ENCODE peak calls at places on chromosomes 5 and 9, in five cellular contexts. Z, L, U, F and K are unnamed samples.

GRCh38 chr5:50300878-50301277 is 140.2 kb downstream of the EMB start:
- DNase-seq in L (no peak), U (no peak), Z (no peak), F (no peak), K (no peak)

GRCh38 chr9:119365291-119366027 is 3.8 kb downstream of the BRINP1 start:
- DNase-seq in L (peak), Z (peak), U (peak), F (peak), K (peak)

GRCh38 chr9:129467739-129468666 is 152.9 kb downstream of the C9orf50 start:
- DNase-seq in F (no peak), L (no peak), Z (no peak), U (no peak), K (no peak)

GRCh38 chr5:54229041-54229780 is 81.2 kb downstream of the ARL15 start:
- DNase-seq in U (peak), L (peak), F (peak), Z (peak), K (peak)

GRCh38 chr5:112548246-112548982 is 129.3 kb upstream of the EPB41L4A start:
- DNase-seq in L (peak), Z (no peak), U (no peak), F (no peak), K (no peak)

GRCh38 chr5:40832345-40832744 is 2.7 kb downstream of the RPL37 start:
- DNase-seq in U (no peak), L (no peak), F (no peak), Z (no peak), K (no peak)

GRCh38 chr9:37923121-37923795 is 19.3 kb upstream of the SLC25A51 start:
- DNase-seq in U (no peak), L (no peak), Z (peak), F (no peak), K (no peak)

GRCh38 chr5:40778133-40778532 is 20.0 kb downstream of the PRKAA1 start:
- DNase-seq in Z (no peak), F (no peak), L (no peak), U (no peak), K (no peak)

GRCh38 chr9:20271107-20271506 is 351.2 kb downstream of the MLLT3 start:
- DNase-seq in L (no peak), F (no peak), Z (peak), U (no peak), K (no peak)

GRCh38 chr5:103938151-103938671 is 375.6 kb upstream of the NUDT12 start:
- DNase-seq in F (no peak), U (no peak), L (no peak), Z (no peak), K (no peak)

GRCh38 chr9:76200730-76201129 is 193.5 kb downstream of the RFK start:
- DNase-seq in Z (no peak), F (no peak), U (no peak), L (no peak), K (no peak)

GRCh38 chr5:107436276-107436675 is 234.5 kb downstream of the EFNA5 start:
- DNase-seq in U (no peak), F (no peak), Z (no peak), L (no peak), K (no peak)

GRCh38 chr9:134551657-134552348 is 89.8 kb upstream of the COL5A1 start:
- DNase-seq in F (peak), U (no peak), L (peak), Z (no peak), K (no peak)

GRCh38 chr9:89740722-89741121 is 135.9 kb downstream of the GADD45G start:
- DNase-seq in Z (no peak), L (no peak), U (no peak), F (no peak), K (no peak)

GRCh38 chr5:88486466-88486865 is 217.8 kb upstream of the TMEM161B start:
- DNase-seq in L (no peak), U (no peak), Z (no peak), F (no peak), K (no peak)

GRCh38 chr5:350355-350754 is 28.8 kb downstream of the AHRR start:
- DNase-seq in F (no peak), L (no peak), U (peak), Z (peak), K (no peak)

GRCh38 chr9:129823163-129823933 is 588 bp downstream of the TOR1A start:
- DNase-seq in U (no peak), Z (peak), F (peak), L (peak), K (no peak)

GRCh38 chr5:5229405-5229804 is 89.3 kb downstream of the ADAMTS16 start:
- DNase-seq in U (no peak), L (no peak), Z (no peak), F (no peak), K (no peak)

GRCh38 chr9:27471789-27472585 is 52.1 kb upstream of the IFNK start:
- DNase-seq in Z (no peak), F (no peak), U (no peak), L (no peak), K (no peak)

GRCh38 chr5:7330141-7330712 is 65.7 kb upstream of the ADCY2 start:
- DNase-seq in F (no peak), Z (no peak), U (no peak), L (no peak), K (no peak)

GRCh38 chr9:4873066-4873465 is 80.3 kb downstream of the RCL1 start:
- DNase-seq in F (no peak), L (no peak), Z (no peak), U (no peak), K (no peak)

GRCh38 chr5:7902993-7903625 is 34.2 kb downstream of the MTRR start:
- DNase-seq in U (no peak), Z (no peak), F (no peak), L (no peak), K (no peak)

DNA sequence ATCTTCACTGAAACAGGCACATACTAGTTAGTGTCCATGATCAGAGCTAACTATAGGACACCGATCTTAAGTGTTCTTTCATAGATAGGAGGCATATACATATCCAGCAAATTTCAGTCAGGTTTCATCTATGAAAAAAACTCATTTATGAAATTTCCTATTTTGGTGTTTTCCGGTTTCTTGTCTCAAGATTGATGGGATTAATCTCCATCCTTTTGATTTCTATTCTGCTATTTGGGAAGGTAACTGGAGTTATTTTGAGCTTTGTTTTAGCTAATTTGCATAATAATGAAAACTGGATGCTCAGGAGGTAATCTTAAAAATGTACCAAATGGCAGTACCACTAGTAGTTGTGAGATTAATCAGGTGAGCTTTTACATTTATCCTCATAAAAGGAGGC is 62.1 kb downstream of the BASP1 start:
- DNase-seq in F (no peak), U (no peak), Z (no peak), L (no peak), K (no peak)
- H3K4me2 ChIP-seq in F (no peak), U (no peak), Z (no peak), L (no peak), K (no peak)

GRCh38 chr5:141343242-141343952 is at the start of gene PCDHGA3:
- DNase-seq in U (no peak), L (peak), F (no peak), Z (no peak), K (no peak)
- H3K4me3 ChIP-seq in U (no peak), L (no peak), F (no peak), Z (no peak), K (no peak)

GRCh38 chr9:110626109-110626829 is 42.3 kb upstream of the MUSK start:
- DNase-seq in L (peak), U (no peak), F (no peak), Z (no peak), K (no peak)
- H3K4me2 ChIP-seq in L (no peak), U (no peak), F (no peak), Z (no peak), K (no peak)

GRCh38 chr9:36594228-36594627 is 21.5 kb downstream of the MELK start:
- DNase-seq in L (no peak), F (no peak), Z (no peak), U (no peak), K (no peak)

GRCh38 chr9:36598281-36598680 is 25.6 kb downstream of the MELK start:
- DNase-seq in F (no peak), L (no peak), Z (no peak), U (no peak), K (no peak)

GRCh38 chr9:36592801-36593583 is 20.3 kb downstream of the MELK start:
- DNase-seq in U (no peak), Z (no peak), L (peak), F (no peak), K (no peak)

GRCh38 chr9:36603006-36603405 is 30.3 kb downstream of the MELK start:
- DNase-seq in L (no peak), U (no peak), F (no peak), Z (no peak), K (no peak)

DNA sequence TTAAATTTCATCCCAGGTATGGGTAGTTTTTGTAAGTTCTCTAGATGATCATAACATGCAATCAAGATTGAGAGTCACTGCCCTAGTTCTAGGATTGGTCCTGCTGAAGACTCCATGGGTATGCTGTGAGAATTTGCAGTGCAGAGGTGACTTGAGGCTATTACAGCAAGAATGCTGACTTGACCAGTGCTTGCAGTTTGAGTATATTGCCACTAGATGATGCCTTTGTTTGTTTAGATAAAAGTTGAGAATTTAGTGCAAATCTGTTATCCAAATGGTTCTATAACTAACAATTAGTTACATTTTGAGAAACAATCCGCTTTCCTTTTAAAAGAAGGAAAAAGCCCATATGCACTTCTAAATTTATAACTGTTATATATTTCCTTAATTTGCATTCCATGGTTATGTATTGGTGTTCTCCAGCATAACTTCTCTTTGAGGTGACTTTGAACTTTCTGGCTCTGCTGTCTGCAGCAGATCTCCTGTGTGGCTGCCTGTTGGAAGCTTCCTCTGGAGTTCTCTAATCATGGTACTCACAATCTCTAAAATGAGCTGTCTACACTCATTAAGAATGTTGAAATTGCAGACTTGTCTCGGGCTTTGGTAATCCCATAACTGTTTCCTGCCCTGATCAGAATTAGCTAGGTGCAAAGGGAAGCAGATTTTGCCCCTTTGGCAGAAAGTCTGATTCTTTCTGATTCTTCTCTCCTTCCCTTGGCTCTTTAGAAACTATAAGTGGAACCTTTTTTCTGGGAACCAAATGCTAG is 24.9 kb downstream of the MELK start:
- DNase-seq in Z (peak), F (peak), L (peak), U (peak), K (no peak)
- H3K4me3 ChIP-seq in Z (no peak), F (no peak), L (no peak), U (no peak), K (no peak)

GRCh38 chr5:90301248-90301647 is 108.3 kb downstream of the CETN3 start:
- DNase-seq in L (no peak), F (no peak), Z (no peak), U (no peak), K (no peak)
- H3K4me2 ChIP-seq in L (no peak), F (no peak), Z (no peak), U (no peak), K (no peak)

GRCh38 chr9:123041498-123041897 is 8.0 kb downstream of the GPR21 start:
- DNase-seq in Z (no peak), L (no peak), F (no peak), U (no peak), K (no peak)

GRCh38 chr9:123036886-123037540 is 3.5 kb downstream of the GPR21 start:
- DNase-seq in U (no peak), L (no peak), F (no peak), Z (no peak), K (no peak)

GRCh38 chr9:123043081-123043939 is 9.8 kb downstream of the GPR21 start:
- DNase-seq in L (peak), U (no peak), Z (no peak), F (no peak), K (no peak)

GRCh38 chr9:123034881-123035465 is 1.5 kb downstream of the GPR21 start:
- DNase-seq in U (no peak), L (no peak), Z (no peak), F (no peak), K (no peak)

DNA sequence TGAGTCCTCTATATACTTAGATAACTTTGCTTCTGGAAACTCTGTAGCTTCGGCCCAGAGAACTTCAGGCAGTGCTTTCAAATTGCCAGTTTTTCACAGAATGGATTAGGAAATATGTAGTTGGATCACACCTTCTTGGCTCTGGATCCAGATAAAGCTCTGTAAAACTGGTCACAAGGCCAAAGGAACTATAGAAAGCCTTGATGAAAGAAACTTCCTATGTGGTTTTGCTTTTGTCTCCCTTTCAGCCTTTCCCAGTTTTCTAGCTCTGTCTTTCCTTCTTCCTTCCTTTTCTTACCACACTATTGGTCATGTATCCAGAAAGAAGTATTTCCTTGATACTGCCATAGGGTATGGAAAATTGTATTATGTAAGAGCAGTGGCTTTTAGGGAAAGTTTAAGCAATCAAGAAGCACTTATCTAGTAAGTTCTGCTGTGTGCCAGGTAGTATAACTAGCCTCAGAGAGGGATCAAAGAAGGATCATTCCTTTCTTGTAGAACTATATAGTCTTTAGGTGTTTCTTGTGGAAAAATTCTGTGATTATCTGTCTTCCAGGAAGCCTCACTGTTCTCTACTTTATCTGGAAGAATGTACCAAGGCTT is 6.3 kb downstream of the GPR21 start:
- DNase-seq in Z (no peak), F (no peak), U (no peak), L (peak), K (no peak)
- H3K4me3 ChIP-seq in Z (no peak), F (no peak), U (no peak), L (no peak), K (no peak)

DNA sequence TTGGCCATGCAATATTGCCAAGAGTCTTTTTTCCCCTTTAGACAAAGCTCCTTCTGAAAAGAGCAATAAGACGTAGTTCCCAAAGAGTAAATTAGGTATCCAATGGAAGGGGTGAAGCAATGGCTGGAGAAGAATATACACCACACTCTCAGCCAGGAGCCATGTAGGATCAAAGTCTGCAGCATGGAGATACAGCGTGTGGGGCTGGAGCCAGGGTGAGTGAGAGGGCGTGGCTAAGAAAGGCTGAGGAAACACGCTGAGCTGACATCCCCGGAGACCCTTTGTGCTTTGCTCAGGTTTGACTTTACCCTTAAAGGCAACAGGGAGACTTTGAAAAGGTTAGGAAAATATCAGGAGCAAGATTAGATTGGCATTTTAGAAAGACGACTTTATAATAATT is 87.1 kb upstream of the ELL2 start:
- DNase-seq in L (no peak), Z (no peak), U (no peak), F (no peak), K (no peak)
- H3K4me2 ChIP-seq in L (no peak), Z (no peak), U (no peak), F (no peak), K (no peak)

DNA sequence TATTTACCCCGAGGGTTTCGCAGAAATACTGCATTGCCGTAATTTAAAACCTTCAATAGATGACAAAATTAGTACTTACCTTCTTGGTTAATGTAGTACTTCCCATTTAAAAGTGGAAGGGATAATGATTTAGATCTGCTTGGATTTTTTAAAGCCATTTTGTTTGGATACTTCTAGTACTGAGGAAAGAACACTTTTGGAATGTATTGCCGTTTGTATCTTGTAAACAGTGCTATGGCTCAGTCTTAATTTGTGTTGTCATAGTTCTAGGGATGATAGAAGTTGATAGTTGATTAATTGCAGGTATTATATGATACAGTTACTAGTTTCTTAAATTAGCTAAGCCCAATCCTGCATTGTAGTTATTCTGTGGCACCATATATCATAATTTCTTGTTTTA is 33.1 kb downstream of the TNPO1 start:
- DNase-seq in Z (no peak), L (no peak), U (no peak), F (no peak), K (no peak)
- H3K4me3 ChIP-seq in Z (peak), L (peak), U (peak), F (peak), K (no peak)

GRCh38 chr5:160471761-160472160 is 50.1 kb downstream of the PTTG1 start:
- DNase-seq in L (no peak), Z (no peak), F (no peak), U (no peak), K (no peak)
- H3K4me2 ChIP-seq in L (peak), Z (no peak), F (no peak), U (peak), K (no peak)

DNA sequence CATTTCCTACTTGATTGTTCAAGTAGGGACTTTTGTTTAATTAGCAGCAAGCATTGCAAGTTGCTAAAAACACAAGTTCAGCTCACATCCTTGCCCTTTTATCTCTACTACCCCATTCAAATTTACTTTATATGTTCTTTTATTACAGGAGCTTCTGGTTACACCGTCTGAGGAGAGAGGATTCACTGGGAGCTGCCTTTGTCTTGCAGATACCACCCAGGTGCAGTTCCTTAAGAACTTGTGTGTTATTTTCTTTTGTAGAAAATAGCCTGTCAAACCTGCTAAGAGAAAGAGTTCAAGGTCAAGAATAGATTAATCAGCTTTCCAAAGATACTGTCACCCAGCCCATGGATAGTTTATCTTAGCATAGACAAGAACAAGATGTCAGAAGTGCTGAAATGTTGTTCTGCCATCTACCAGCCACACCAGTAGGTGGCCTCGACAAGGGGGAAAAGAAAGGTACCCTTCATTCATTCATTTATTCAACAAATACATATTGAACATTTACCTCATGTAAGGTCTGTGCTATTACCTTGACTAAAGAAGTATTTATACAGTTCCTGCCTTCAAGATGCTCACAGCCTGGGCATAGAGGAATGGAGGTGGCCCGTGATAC is 750.3 kb downstream of the MAT2B start:
- DNase-seq in L (no peak), U (no peak), Z (no peak), F (no peak), K (no peak)
- H3K4me3 ChIP-seq in L (no peak), U (no peak), Z (no peak), F (no peak), K (no peak)